ENCODE peak calls at places on chromosomes 5 and 9, in five cellular contexts. V, S, P, J and H are unnamed samples.
A peak's percentile ranks its signal among the peaks of the same experiment; 100 is the strongest.

GRCh38 chr5:170357853-170358497 is 31.2 kb downstream of the KCNMB1 start:
- DNase-seq in V (no peak), S (peak; percentile 54), P (no peak), J (no peak), H (no peak)

GRCh38 chr5:155631116-155631515 is 617.6 kb downstream of the KIF4B start:
- DNase-seq in V (no peak), S (no peak), P (no peak), J (no peak), H (no peak)

GRCh38 chr5:159419567-159419966 is 89.3 kb upstream of the IL12B start:
- DNase-seq in V (no peak), S (peak; percentile 32), P (peak; percentile 18), J (no peak), H (no peak)

GRCh38 chr9:72972636-72973035 is 19.8 kb upstream of the ALDH1A1 start:
- DNase-seq in V (no peak), S (no peak), P (no peak), J (no peak), H (no peak)

GRCh38 chr9:94928696-94929372 is 202.3 kb downstream of the AOPEP start:
- DNase-seq in V (no peak), S (peak; percentile 49), P (peak; percentile 72), J (no peak), H (no peak)

GRCh38 chr9:136079211-136079915 is 15.7 kb downstream of the NACC2 start:
- DNase-seq in V (no peak), S (no peak), P (no peak), J (no peak), H (no peak)

GRCh38 chr5:146539973-146540372 is 24.0 kb upstream of the GPR151 start:
- DNase-seq in V (no peak), S (no peak), P (no peak), J (no peak), H (no peak)

GRCh38 chr9:82275531-82275930 is 287.0 kb downstream of the SPATA31D1 start:
- DNase-seq in V (no peak), S (no peak), P (no peak), J (no peak), H (no peak)

GRCh38 chr9:83472221-83472665 is 66.0 kb downstream of the FRMD3 start:
- DNase-seq in V (no peak), S (no peak), P (peak; percentile 95), J (no peak), H (no peak)

GRCh38 chr5:138968601-138969000 is 93.5 kb upstream of the LRRTM2 start:
- DNase-seq in V (no peak), S (no peak), P (no peak), J (no peak), H (no peak)

GRCh38 chr5:140632366-140633080 is 452 bp downstream of the CD14 start:
- DNase-seq in V (no peak), S (no peak), P (no peak), J (no peak), H (no peak)

GRCh38 chr9:112032009-112032408 is 135.4 kb downstream of the UGCG start:
- DNase-seq in V (no peak), S (no peak), P (no peak), J (no peak), H (peak; percentile 97)

GRCh38 chr9:27059406-27059805 is 49.6 kb upstream of the TEK start:
- DNase-seq in V (no peak), S (no peak), P (no peak), J (no peak), H (no peak)

DNA sequence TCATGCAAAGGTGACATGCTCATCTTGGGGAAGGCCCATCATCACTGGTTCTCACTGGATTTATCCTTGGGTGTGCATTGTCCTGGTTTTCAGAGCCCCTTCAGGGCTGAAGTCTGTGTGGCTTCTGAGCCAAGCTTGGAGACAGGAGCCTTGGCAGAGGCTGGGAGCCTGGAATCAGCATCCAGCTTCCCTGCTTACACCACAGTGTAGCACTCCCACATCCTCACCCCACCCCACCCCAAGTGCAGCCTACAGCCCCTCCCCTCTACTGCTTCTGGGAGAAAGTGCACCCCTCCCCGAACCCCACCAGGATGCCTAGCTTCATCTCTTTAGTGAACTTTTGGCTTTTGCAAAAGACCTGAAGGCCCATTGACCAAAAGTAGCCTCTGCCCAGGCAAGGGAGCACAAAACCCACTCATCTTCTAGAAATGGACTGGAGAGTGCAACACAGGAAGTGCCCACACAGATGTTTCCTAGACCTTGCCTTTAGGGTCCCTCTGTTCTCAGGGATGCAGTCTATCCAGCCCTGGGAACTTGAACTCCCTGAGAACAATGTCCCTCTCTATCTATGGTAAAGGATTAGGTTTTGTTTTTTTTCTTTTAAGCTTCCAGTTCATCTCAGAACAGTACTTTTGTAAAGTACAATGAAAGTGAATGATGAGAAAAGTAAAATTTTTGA is 189.7 kb downstream of the PALM2AKAP2 start:
- DNase-seq in V (no peak), S (no peak), P (no peak), J (no peak), H (no peak)
- H3K4me2 ChIP-seq in V (no peak overlapping the region), S (no peak overlapping the region), P (no peak overlapping the region), J (no peak overlapping the region), H (peak overlapping the region; percentile 84)

GRCh38 chr9:137634016-137634415 is 15.2 kb downstream of the EHMT1 start:
- DNase-seq in V (no peak), S (no peak), P (no peak), J (no peak), H (no peak)
- TF ChIP-seq SRF in V (no peak), S (no peak), P (no peak), J (no peak), H (no peak)

DNA sequence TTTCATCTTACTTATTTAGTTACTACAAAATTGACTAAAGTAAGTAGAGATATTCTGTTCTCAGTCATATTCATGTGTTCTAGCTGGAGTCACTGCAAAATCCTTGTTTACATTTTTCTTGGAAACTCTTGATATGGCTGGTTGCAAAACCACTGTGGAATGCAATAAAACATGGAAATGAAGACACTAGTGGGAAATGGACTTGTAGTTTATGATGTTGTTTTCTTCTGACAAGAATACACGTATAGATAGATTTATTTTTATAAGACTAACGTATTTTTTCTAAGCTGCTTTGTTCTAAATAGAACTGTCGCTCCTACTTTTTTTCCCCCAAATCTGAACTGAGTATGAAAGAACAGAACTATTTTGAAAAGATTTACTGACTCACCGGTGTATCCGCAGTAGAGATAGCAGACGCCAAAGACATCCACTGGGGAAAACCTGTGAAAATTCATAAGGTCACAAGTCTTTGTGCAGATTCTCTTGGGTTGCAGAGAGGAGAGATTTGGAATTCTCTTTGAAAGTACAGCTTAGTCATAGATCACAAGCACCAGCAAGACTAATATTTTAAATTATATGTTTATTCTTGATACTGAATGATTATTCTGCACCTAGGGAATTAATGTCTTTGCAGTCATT is 119.6 kb upstream of the TAF11L2 start:
- DNase-seq in V (no peak), S (no peak), P (no peak), J (no peak), H (no peak)
- H3K4me2 ChIP-seq in V (no peak overlapping the region), S (no peak overlapping the region), P (no peak overlapping the region), J (no peak overlapping the region), H (no peak overlapping the region)

GRCh38 chr5:163705983-163706771 is 200.8 kb downstream of the MAT2B start:
- DNase-seq in V (no peak), S (no peak), P (no peak), J (no peak), H (no peak)
- TF ChIP-seq SRF in V (no peak), S (no peak), P (no peak), J (no peak), H (no peak)

GRCh38 chr9:7879551-7880245 is 80.1 kb upstream of the DMAC1 start:
- DNase-seq in V (no peak), S (no peak), P (no peak), J (peak; percentile 10), H (no peak)
- H3K4me2 ChIP-seq in V (no peak overlapping the region), S (no peak overlapping the region), P (no peak overlapping the region), J (peak overlapping the region; percentile 23), H (no peak overlapping the region)

DNA sequence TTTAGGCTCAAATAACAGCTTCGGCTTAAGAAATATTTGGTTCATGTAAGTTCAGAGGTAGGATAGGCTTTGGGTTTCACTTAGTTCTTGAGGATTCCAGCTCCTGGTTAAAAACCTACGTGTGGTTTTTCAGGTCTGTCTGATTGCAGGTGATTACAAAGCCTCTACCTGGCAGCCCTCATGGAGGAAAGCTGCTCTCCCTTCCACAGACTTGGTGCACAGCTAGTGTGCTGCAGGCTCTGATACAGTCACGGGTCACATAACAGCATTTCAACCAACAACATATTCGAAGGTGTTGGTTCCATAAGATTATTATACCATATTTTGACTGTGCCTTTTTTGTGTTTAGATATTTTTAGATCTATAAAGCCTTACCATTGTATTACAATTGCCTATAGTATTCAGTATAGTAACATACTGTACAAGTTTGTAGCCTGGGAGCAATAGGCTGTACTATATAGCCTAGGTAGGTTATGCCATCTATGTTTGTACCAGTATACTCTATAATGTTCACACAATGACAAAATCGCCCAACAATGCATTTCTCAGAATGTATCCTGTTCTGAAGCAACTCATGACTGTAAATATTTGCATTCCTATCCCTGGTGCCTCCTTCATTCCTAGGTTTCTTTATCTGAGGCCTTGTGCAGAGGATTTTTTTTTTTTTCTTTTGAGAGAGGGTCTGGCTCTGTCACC is 8.0 kb upstream of the DCP2 start:
- DNase-seq in V (no peak), S (no peak), P (peak; percentile 93), J (no peak), H (no peak)
- TF ChIP-seq SRF in V (no peak), S (no peak), P (no peak), J (no peak), H (no peak)